ENCODE peak calls at places on chromosomes 1 and 21, in six cellular contexts. C is T-helper 2 cell, D is GF-D8, M is NCI-H774, K is endothelial cell, I is C1 segment of cervical spinal cord. F is an unnamed sample.

GRCh38 chr1:228963795-228964177 is 228.5 kb downstream of the RHOU start:
- DNase-seq in M (no peak), K (no peak), D (no peak), C (no peak), I (no peak), F (no peak)

GRCh38 chr21:41431788-41432548 is 5.9 kb downstream of the MX1 start:
- DNase-seq in I (no peak), C (no peak), D (peak), M (no peak), K (no peak), F (no peak)

GRCh38 chr1:31977361-31978131 is 36.1 kb upstream of the KHDRBS1 start:
- DNase-seq in M (no peak), C (no peak), D (no peak), I (no peak), K (peak), F (peak)

GRCh38 chr1:109255097-109255651 is 5.8 kb downstream of the CELSR2 start:
- DNase-seq in C (no peak), M (no peak), I (no peak), K (no peak), D (no peak), F (no peak)

GRCh38 chr1:188343914-188344313 is 1515.2 kb downstream of the PLA2G4A start:
- DNase-seq in C (no peak), M (no peak), K (no peak), I (no peak), D (no peak), F (no peak)

GRCh38 chr1:172429324-172430127 is 9.0 kb downstream of the C1orf105 start:
- DNase-seq in M (peak), C (no peak), I (no peak), D (peak), K (peak), F (peak)

GRCh38 chr1:162213281-162213909 is 143.9 kb downstream of the NOS1AP start:
- DNase-seq in K (no peak), D (no peak), I (peak), C (no peak), M (no peak), F (no peak)

GRCh38 chr1:208652300-208653160 is 408.3 kb upstream of the PLXNA2 start:
- DNase-seq in K (peak), C (no peak), D (no peak), I (peak), M (peak), F (peak)